ENCODE peak calls at places on chromosomes 1 and 21, in five cellular contexts. V is fibroblast of pulmonary artery, W is fibroblast of lung, Z is cardiac muscle cell, P is pancreas. Q is an unnamed sample.

GRCh38 chr1:185559684-185560310 is 174.4 kb upstream of the HMCN1 start:
- DNase-seq in W (no peak), Z (peak), P (no peak), V (peak), Q (peak)

GRCh38 chr1:64877151-64877550 is 89.2 kb downstream of the JAK1 start:
- DNase-seq in Z (no peak), W (no peak), P (no peak), V (no peak), Q (no peak)

GRCh38 chr1:232142403-232143314 is 487.3 kb downstream of the SIPA1L2 start:
- DNase-seq in W (peak), P (no peak), V (peak), Z (no peak), Q (peak)

GRCh38 chr1:33256701-33257387 is 552 bp downstream of the ZNF362 start:
- DNase-seq in W (peak), P (peak), Z (peak), V (peak), Q (peak)

GRCh38 chr21:38766987-38767722 is 38.6 kb upstream of the ETS2 start:
- DNase-seq in Z (no peak), V (no peak), P (peak), W (no peak), Q (no peak)

GRCh38 chr21:19353271-19353670 is 949.7 kb upstream of the TMPRSS15 start:
- DNase-seq in P (no peak), Z (peak), W (no peak), V (no peak), Q (no peak)

GRCh38 chr1:36731226-36732037 is 248.7 kb upstream of the CSF3R start:
- DNase-seq in P (no peak), V (no peak), W (no peak), Z (no peak), Q (no peak)

GRCh38 chr1:44411861-44412260 is 6.8 kb downstream of the RNF220 start:
- DNase-seq in P (no peak), V (no peak), W (no peak), Z (no peak), Q (no peak)

GRCh38 chr1:92291372-92291999 is 7.3 kb downstream of the GLMN start:
- DNase-seq in W (peak), P (no peak), Z (peak), V (peak), Q (peak)

GRCh38 chr1:32332290-32333079 is 3.5 kb downstream of the MARCKSL1 start:
- DNase-seq in P (no peak), W (no peak), Z (peak), V (no peak), Q (no peak)

GRCh38 chr1:27235827-27236226 is 1.4 kb downstream of the WDTC1 start:
- DNase-seq in P (no peak), W (peak), Z (no peak), V (peak), Q (peak)

DNA sequence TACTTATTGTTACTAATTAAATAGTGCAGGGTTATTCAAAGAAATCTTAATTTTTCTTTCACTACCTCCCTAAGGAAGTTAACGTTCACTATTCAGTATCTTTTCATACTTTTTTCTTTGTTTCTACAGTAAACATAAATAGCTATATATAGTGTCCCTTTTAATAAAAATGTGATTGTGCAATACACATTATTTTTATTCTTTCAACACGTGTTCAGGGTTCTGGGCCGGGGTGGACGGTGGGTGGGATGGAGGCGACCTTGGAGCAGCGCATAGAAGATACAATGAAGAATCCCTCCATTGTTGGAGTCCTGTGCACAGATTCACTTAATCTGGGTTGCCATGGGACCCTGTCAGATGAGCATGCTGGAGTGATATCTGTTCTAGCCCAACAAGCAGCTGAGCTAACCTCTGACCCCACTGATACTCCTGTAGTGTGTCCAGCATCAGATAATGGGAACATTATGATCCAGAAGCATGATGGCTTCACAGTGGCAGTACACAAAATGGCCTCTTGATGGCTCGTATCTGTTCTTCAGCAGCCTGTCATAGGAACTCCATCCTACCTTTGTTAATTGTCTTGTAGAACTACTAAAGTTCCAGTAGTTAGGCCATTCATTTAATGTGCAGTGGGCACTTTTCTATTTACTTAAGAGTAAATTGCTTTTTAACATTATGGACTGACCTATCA is 155.9 kb upstream of the L1TD1 start:
- DNase-seq in V (no peak), W (no peak), P (no peak), Z (no peak), Q (no peak)
- TF ChIP-seq CTCF in V (peak), W (no peak), P (no peak), Z (no peak), Q (no peak)

DNA sequence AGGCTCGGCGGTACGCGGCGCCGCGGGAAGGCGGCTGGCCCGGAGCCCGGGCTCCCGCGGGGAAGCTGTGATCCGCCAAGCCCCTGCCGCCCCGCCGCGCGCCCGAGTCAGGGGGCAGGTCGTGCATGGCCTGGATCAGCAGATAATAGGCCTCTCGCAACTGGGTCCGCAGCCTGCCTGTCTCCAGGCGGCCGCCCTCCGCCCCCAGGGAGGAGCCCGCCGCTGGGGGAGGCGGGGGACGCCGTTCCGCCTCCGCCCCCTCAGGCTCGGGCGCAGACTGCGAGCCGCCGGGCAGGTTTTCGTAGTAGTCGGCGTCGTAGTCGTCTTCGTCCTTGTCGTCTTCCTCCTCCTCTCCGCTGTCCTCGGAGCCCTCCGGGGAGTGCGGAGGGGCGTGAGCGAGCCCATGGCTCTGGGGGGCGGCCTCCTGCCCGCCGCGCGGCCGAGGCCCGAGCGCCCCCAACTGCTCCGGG is at the start of gene SYDE2:
- DNase-seq in P (peak), W (peak), Z (peak), V (peak), Q (peak)
- H3K4me3 ChIP-seq in P (peak), W (peak), Z (peak), V (peak), Q (peak)

GRCh38 chr1:161726631-161727342 is 5.4 kb downstream of the FCRLB start:
- DNase-seq in Z (peak), W (peak), P (peak), V (peak), Q (peak)
- TF ChIP-seq CTCF in Z (no peak), W (no peak), P (no peak), V (no peak), Q (peak)

GRCh38 chr21:36694593-36695282 is 4.2 kb upstream of the SIM2 start:
- DNase-seq in Z (no peak), W (no peak), P (no peak), V (no peak), Q (no peak)
- H3K4me3 ChIP-seq in Z (no peak), W (no peak), P (no peak), V (no peak), Q (no peak)

GRCh38 chr1:90730247-90731022 is 13.3 kb upstream of the BARHL2 start:
- DNase-seq in V (no peak), P (no peak), Z (no peak), W (peak), Q (peak)

GRCh38 chr1:90728656-90729257 is 11.7 kb upstream of the BARHL2 start:
- DNase-seq in Z (no peak), W (no peak), V (no peak), P (no peak), Q (no peak)

GRCh38 chr1:90727917-90728655 is 11.0 kb upstream of the BARHL2 start:
- DNase-seq in P (no peak), W (no peak), V (no peak), Z (no peak), Q (no peak)

GRCh38 chr1:90731382-90732050 is 14.4 kb upstream of the BARHL2 start:
- DNase-seq in W (no peak), P (no peak), Z (no peak), V (no peak), Q (no peak)

GRCh38 chr1:90729484-90730246 is 12.6 kb upstream of the BARHL2 start:
- DNase-seq in V (no peak), P (no peak), Z (peak), W (no peak), Q (no peak)
- TF ChIP-seq CTCF in V (no peak), P (no peak), Z (peak), W (peak), Q (no peak)

DNA sequence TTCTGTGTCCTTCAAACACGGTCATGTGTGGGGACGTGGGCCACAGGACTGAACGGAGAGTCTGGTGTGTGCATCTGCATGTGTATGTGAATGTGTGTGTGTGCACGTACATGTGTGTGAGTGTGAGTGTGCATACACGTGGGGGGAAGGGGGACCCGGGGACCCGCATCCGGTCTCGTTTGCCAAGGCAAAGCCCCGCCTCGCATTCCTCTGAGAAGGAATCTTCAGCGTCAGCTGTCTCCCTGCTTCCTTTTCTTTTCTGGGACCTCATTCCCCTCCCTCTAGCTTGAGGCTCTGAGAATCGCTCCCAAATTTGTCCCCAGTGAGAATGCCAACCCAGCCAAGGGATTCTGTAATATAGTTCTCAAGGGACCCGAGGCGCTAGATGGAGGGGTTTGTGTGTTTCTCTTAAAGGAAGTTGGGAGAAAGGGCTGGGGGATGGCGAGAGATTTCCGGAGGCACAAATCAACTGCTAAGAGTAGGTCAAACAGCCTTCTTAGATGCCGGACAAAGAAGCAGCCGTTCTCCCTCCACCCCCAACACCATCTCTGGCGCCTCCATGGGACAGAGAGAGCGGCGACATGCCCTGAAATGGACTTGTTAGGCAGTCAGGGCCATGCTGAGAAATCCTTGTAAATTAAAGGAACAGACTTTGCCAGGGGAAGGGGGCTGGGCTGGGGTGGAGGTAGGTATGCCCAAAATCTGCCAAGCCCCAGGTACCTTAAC is 6.6 kb downstream of the IFFO2 start:
- DNase-seq in W (peak), Z (peak), V (peak), P (no peak), Q (peak)
- H3K4me3 ChIP-seq in W (peak), Z (no peak), V (peak), P (no peak), Q (peak)

DNA sequence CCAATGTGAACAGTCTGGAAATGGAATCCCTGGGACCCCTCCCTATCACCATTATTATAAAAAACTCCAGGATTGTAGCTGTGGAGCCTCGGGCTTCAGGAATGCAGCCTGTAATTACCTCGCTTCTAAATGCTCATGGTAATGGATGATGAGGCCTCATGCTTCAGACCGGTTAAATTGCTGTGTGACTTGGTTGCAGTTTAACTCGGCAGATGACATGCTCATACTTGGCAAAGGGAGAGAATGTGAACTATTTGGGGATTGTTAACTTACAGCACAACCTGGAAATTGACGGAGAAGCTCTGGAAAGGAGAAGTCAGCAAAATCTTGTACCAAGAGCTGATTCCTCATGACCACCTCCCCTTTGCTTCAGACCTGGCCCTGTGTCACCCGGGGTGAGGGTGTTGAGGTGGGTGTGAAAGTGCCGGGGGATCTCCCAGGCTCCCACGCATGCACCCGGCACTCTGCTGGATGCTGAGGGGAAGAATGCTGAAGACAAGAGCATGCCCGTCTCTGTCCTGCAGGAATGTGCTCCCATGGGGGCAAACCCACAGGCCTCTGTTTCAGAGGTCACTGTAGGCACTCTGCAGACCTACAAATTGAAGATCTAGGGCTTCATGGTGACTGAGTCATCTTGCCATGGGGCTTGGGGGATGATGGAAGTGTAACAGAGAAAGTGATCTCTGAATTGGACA is 364.8 kb downstream of the RPS6KC1 start:
- DNase-seq in W (no peak), V (no peak), P (no peak), Z (no peak), Q (no peak)
- TF ChIP-seq CTCF in W (no peak), V (no peak), P (no peak), Z (no peak), Q (no peak)

GRCh38 chr21:26169061-26169610 is 1.4 kb downstream of the APP start:
- DNase-seq in V (peak), Z (peak), P (no peak), W (peak), Q (peak)
- H3K4me3 ChIP-seq in V (peak), Z (peak), P (peak), W (peak), Q (peak)

GRCh38 chr1:1407957-1408318 is 845 bp upstream of the MRPL20 start:
- DNase-seq in P (no peak), V (no peak), W (no peak), Z (no peak), Q (no peak)

GRCh38 chr1:1406101-1406820 is 832 bp downstream of the MRPL20 start:
- DNase-seq in V (no peak), Z (no peak), W (no peak), P (no peak), Q (no peak)

GRCh38 chr1:1403543-1404112 is 3.5 kb downstream of the MRPL20 start:
- DNase-seq in W (no peak), P (no peak), V (no peak), Z (no peak), Q (no peak)

GRCh38 chr1:1406821-1407100 is 332 bp downstream of the MRPL20 start:
- DNase-seq in Z (no peak), W (no peak), V (no peak), P (no peak), Q (no peak)

DNA sequence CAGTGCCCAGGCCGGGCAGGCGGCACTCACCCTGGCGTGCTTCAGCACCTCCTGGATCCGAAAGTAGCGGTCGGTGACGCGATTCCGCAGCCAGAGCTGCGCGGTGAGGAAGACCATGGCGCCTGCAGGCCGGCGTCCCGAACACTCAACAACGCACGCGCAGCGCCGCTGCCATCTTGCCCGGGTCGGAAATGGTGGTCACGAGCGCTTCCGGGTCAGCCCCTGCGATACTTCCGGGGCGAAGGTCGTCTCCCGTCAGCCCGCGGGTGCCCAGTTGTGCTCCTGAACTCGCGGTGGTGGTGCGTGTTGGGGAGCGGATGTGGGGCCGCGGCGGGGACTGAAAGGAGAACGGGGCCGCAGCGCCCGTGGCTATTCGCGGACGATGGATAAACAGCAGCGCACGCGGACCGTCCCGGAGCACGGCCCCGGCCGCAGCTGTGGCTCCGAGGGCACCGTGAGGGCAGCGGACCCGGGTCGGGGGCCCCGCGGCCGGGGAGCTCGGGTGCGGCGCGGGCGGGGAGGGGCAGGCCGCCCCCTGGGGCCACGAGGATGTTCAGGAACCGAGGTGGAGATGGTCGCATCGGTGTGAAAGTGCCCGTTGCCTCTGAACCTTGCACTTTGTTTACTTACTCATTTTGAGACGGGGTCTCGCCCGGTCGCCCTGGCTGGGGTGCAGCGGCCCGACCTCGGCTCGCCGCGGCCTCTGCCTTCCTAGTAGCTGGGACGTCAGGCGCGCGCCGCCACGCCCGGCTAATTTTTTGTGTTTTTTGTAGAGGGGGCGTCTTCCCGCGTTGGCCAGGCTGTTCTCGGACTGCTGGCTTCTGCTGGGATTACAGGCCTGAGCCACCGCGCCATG is at the start of gene MRPL20:
- DNase-seq in W (peak), P (peak), Z (peak), V (peak), Q (peak)
- TF ChIP-seq CTCF in W (no peak), P (no peak), Z (no peak), V (peak), Q (no peak)

GRCh38 chr21:17597680-17598079 is 15.0 kb downstream of the BTG3 start:
- DNase-seq in P (no peak), Z (no peak), W (no peak), V (no peak), Q (no peak)
- H3K4me3 ChIP-seq in P (no peak), Z (no peak), W (no peak), V (no peak), Q (no peak)

Q was measured in AG10803.